ENCODE peak calls at places on chromosomes 13 and 19, in five cellular contexts. M, Z, T, Q and O are unnamed samples.

GRCh38 chr19:4454952-4455738 is 2.4 kb downstream of the UBXN6 start:
- DNase-seq in T (peak; percentile 70), M (no peak), Q (no peak), Z (no peak), O (no peak)

GRCh38 chr19:46288896-46289588 is 7.8 kb upstream of the HIF3A start:
- DNase-seq in Q (no peak), T (peak; percentile 97), M (no peak), Z (no peak), O (no peak)

GRCh38 chr13:30806784-30807183 is 71.4 kb downstream of the ALOX5AP start:
- DNase-seq in M (no peak), T (peak; percentile 87), Q (no peak), Z (no peak), O (no peak)

GRCh38 chr13:22009500-22009899 is 338.6 kb downstream of the FGF9 start:
- DNase-seq in Z (no peak), Q (no peak), M (no peak), T (no peak), O (no peak)

GRCh38 chr19:49361438-49362047 is 673 bp downstream of the TEAD2 start:
- DNase-seq in M (peak; percentile 55), T (peak; percentile 76), Q (no peak), Z (peak; percentile 90), O (no peak)

GRCh38 chr13:71477735-71478134 is 389.3 kb downstream of the DACH1 start:
- DNase-seq in Q (no peak), M (no peak), T (peak; percentile 23), Z (peak; percentile 9), O (no peak)

GRCh38 chr13:51923983-51924539 is 62.3 kb downstream of the CCDC70 start:
- DNase-seq in T (no peak), Z (peak; percentile 20), M (no peak), Q (no peak), O (no peak)

GRCh38 chr13:77990973-77991372 is 72.3 kb upstream of the EDNRB start:
- DNase-seq in Q (no peak), Z (no peak), M (no peak), T (peak; percentile 33), O (no peak)

GRCh38 chr13:60047943-60048342 is 115.8 kb downstream of the DIAPH3 start:
- DNase-seq in Q (no peak), Z (peak; percentile 9), T (peak; percentile 27), M (no peak), O (no peak)

GRCh38 chr13:97179501-97179900 is 42.6 kb upstream of the MBNL2 start:
- DNase-seq in Z (no peak), Q (no peak), M (no peak), T (no peak), O (no peak)

GRCh38 chr19:34459614-34460013 is 21.9 kb upstream of the WTIP start:
- DNase-seq in Z (no peak), M (no peak), T (no peak), Q (no peak), O (no peak)

GRCh38 chr13:40969169-40969901 is 49.8 kb downstream of the ELF1 start:
- DNase-seq in T (no peak), Q (peak; percentile 52), Z (no peak), M (no peak), O (no peak)

GRCh38 chr13:101452519-101453485 is at the start of gene ITGBL1:
- DNase-seq in M (no peak), Z (no peak), T (peak; percentile 64), Q (no peak), O (no peak)

GRCh38 chr19:15871570-15871969 is 26.3 kb downstream of the CYP4F2 start:
- DNase-seq in M (no peak), T (no peak), Z (no peak), Q (peak; percentile 31), O (no peak)

GRCh38 chr19:18672044-18672451 is 11.4 kb upstream of the CRTC1 start:
- DNase-seq in T (no peak), M (no peak), Z (no peak), Q (no peak), O (no peak)

GRCh38 chr19:16847407-16847806 is 18.2 kb downstream of the SIN3B start:
- DNase-seq in Q (no peak), T (no peak), M (no peak), Z (no peak), O (no peak)